ENCODE peak calls at places on chromosomes 4 and X, in ten cellular contexts. D, F, X, J, N, C, K, W, Q and M are unnamed samples.

GRCh38 chrX:136674270-136674986 is 26.5 kb downstream of the CD40LG start:
- DNase-seq in D (peak; percentile 3), F (no peak), X (no peak), J (no peak), N (no peak), C (no peak), K (no peak), W (no peak), Q (no peak), M (no peak)

GRCh38 chrX:42096262-42096939 is 173.0 kb upstream of the CASK start:
- DNase-seq in D (no peak), F (no peak), X (peak; percentile 51), J (no peak), N (peak; percentile 80), C (no peak), K (no peak), W (no peak), Q (peak; percentile 96), M (peak; percentile 87)

GRCh38 chr4:183840311-183840710 is 64.8 kb upstream of the STOX2 start:
- DNase-seq in D (peak; percentile 39), F (peak; percentile 82), X (peak; percentile 67), J (peak; percentile 56), N (peak; percentile 58), C (peak; percentile 72), K (peak; percentile 56), W (peak; percentile 20), Q (peak; percentile 78), M (peak; percentile 57)

GRCh38 chr4:139628184-139629012 is 37.2 kb upstream of the MGST2 start:
- DNase-seq in D (no peak), F (no peak), X (no peak), J (no peak), N (no peak), C (no peak), K (no peak), W (no peak), Q (no peak), M (no peak)

GRCh38 chr4:109729155-109729562 is 711 bp downstream of the PLA2G12A start:
- DNase-seq in D (no peak), F (no peak), X (peak; percentile 43), J (no peak), N (no peak), C (no peak), K (no peak), W (no peak), Q (peak; percentile 7), M (no peak)

GRCh38 chrX:40866878-40867277 is 131.5 kb upstream of the MED14 start:
- DNase-seq in D (no peak), F (no peak), X (peak; percentile 25), J (no peak), N (no peak), C (no peak), K (no peak), W (no peak), Q (no peak), M (peak; percentile 67)

GRCh38 chr4:1715002-1715761 is 3.1 kb upstream of the SLBP start:
- DNase-seq in D (no peak), F (no peak), X (no peak), J (no peak), N (no peak), C (no peak), K (no peak), W (no peak), Q (no peak), M (no peak)

GRCh38 chr4:185656467-185656890 is 121.2 kb upstream of the PDLIM3 start:
- DNase-seq in D (no peak), F (peak; percentile 90), X (peak; percentile 61), J (no peak), N (peak; percentile 64), C (no peak), K (no peak), W (peak; percentile 30), Q (peak; percentile 18), M (peak; percentile 66)

GRCh38 chr4:177547985-177548384 is 105.7 kb upstream of the AGA start:
- DNase-seq in D (no peak), F (no peak), X (no peak), J (no peak), N (no peak), C (no peak), K (no peak), W (no peak), Q (no peak), M (no peak)

GRCh38 chr4:20248155-20248558 is 3.5 kb upstream of the SLIT2 start:
- DNase-seq in D (no peak), F (no peak), X (peak; percentile 76), J (peak; percentile 43), N (peak; percentile 80), C (peak; percentile 21), K (no peak), W (no peak), Q (peak; percentile 83), M (peak; percentile 83)

GRCh38 chrX:21658746-21659145 is 616 bp upstream of the KLHL34 start:
- DNase-seq in D (no peak), F (no peak), X (no peak), J (no peak), N (no peak), C (no peak), K (peak; percentile 21), W (no peak), Q (no peak), M (no peak)

GRCh38 chr4:108010167-108010566 is 20.5 kb downstream of the HADH start:
- DNase-seq in D (no peak), F (no peak), X (no peak), J (no peak), N (no peak), C (no peak), K (no peak), W (no peak), Q (peak; percentile 89), M (peak; percentile 35)

GRCh38 chrX:115284877-115285276 is 4.6 kb upstream of the LUZP4 start:
- DNase-seq in D (no peak), F (no peak), X (peak; percentile 5), J (no peak), N (no peak), C (no peak), K (no peak), W (no peak), Q (no peak), M (no peak)

GRCh38 chr4:1590244-1590643 is 93.9 kb downstream of the FAM53A start:
- DNase-seq in D (no peak), F (no peak), X (no peak), J (no peak), N (no peak), C (no peak), K (no peak), W (no peak), Q (no peak), M (no peak)

GRCh38 chr4:30962949-30963348 is 242.8 kb downstream of the PCDH7 start:
- DNase-seq in D (no peak), F (no peak), X (peak; percentile 93), J (no peak), N (no peak), C (no peak), K (no peak), W (no peak), Q (peak; percentile 88), M (no peak)

GRCh38 chr4:8472689-8473197 is 32.2 kb downstream of the TRMT44 start:
- DNase-seq in D (no peak), F (peak; percentile 74), X (no peak), J (no peak), N (peak; percentile 73), C (no peak), K (no peak), W (peak; percentile 98), Q (peak; percentile 99), M (peak; percentile 95)

GRCh38 chrX:136250191-136251041 is 784 bp downstream of the MAP7D3 start:
- DNase-seq in D (no peak), F (no peak), X (peak; percentile 41), J (no peak), N (no peak), C (no peak), K (peak; percentile 17), W (no peak), Q (no peak), M (peak; percentile 19)

GRCh38 chr4:186948361-186949291 is 225.0 kb upstream of the FAT1 start:
- DNase-seq in D (no peak), F (no peak), X (no peak), J (no peak), N (no peak), C (no peak), K (no peak), W (no peak), Q (peak; percentile 83), M (peak; percentile 66)

GRCh38 chrX:129833153-129834004 is 10.3 kb downstream of the ZDHHC9 start:
- DNase-seq in D (no peak), F (no peak), X (no peak), J (no peak), N (peak; percentile 50), C (no peak), K (no peak), W (no peak), Q (peak; percentile 73), M (peak; percentile 56)

GRCh38 chrX:153969904-153970397 is 1.7 kb downstream of the HCFC1 start:
- DNase-seq in D (no peak), F (peak; percentile 78), X (peak; percentile 23), J (no peak), N (peak; percentile 15), C (no peak), K (no peak), W (no peak), Q (peak; percentile 23), M (no peak)

GRCh38 chr4:158190736-158191135 is 17.9 kb upstream of the GASK1B start:
- DNase-seq in D (no peak), F (no peak), X (no peak), J (no peak), N (no peak), C (no peak), K (no peak), W (no peak), Q (no peak), M (no peak)

GRCh38 chr4:128979934-128980333 is 113.4 kb downstream of the SCLT1 start:
- DNase-seq in D (no peak), F (no peak), X (peak; percentile 72), J (no peak), N (peak; percentile 83), C (no peak), K (no peak), W (peak; percentile 7), Q (peak; percentile 86), M (peak; percentile 70)

GRCh38 chr4:85807247-85807915 is 332.4 kb downstream of the ARHGAP24 start:
- DNase-seq in D (no peak), F (peak; percentile 74), X (peak; percentile 88), J (no peak), N (peak; percentile 91), C (no peak), K (no peak), W (peak; percentile 74), Q (no peak), M (peak; percentile 97)

GRCh38 chr4:184838249-184839074 is 12.7 kb upstream of the ACSL1 start:
- DNase-seq in D (no peak), F (no peak), X (no peak), J (no peak), N (no peak), C (no peak), K (no peak), W (no peak), Q (peak; percentile 34), M (peak; percentile 22)

GRCh38 chrX:45068555-45068954 is 132.1 kb downstream of the DIPK2B start:
- DNase-seq in D (no peak), F (no peak), X (no peak), J (no peak), N (no peak), C (no peak), K (no peak), W (no peak), Q (no peak), M (peak; percentile 19)

GRCh38 chr4:73707918-73708577 is 32.3 kb upstream of the CXCL8 start:
- DNase-seq in D (no peak), F (peak; percentile 78), X (peak; percentile 90), J (no peak), N (peak; percentile 70), C (peak; percentile 35), K (no peak), W (no peak), Q (peak; percentile 95), M (peak; percentile 96)

GRCh38 chrX:129738466-129739308 is at the start of gene XPNPEP2:
- DNase-seq in D (no peak), F (no peak), X (no peak), J (no peak), N (no peak), C (no peak), K (no peak), W (no peak), Q (peak; percentile 18), M (peak; percentile 31)

GRCh38 chr4:86256086-86256485 is 103.8 kb downstream of the MAPK10 start:
- DNase-seq in D (no peak), F (no peak), X (no peak), J (peak; percentile 6), N (peak; percentile 72), C (no peak), K (no peak), W (no peak), Q (no peak), M (no peak)